ENCODE peak calls at places on chromosomes 3 and 15, in nine cellular contexts. G is AG10803, S is dorsolateral prefrontal cortex, C is left ventricle myocardium inferior, F is GM23338, V is mammary epithelial cell, Q is Panc1, L is MM.1S, A is adipocyte. I is an unnamed sample.
A peak's percentile ranks its signal among the peaks of the same experiment; 100 is the strongest.

GRCh38 chr15:64443747-64444621 is 16.4 kb upstream of the ZNF609 start:
- DNase-seq in C (no peak), Q (peak; percentile 55), V (peak; percentile 87), S (no peak), A (peak; percentile 89), G (peak; percentile 75), F (no peak), L (peak; percentile 13), I (peak; percentile 69)

GRCh38 chr3:13004376-13004775 is 68.9 kb downstream of the IQSEC1 start:
- DNase-seq in L (no peak), S (no peak), G (no peak), A (no peak), C (peak; percentile 15), V (no peak), F (no peak), Q (no peak), I (no peak)

GRCh38 chr15:81303241-81304225 is 20.4 kb downstream of the STARD5 start:
- DNase-seq in A (no peak), F (peak; percentile 63), G (no peak), C (no peak), S (no peak), Q (no peak), V (no peak), L (no peak), I (no peak)

GRCh38 chr3:161349529-161350278 is 21.6 kb downstream of the SPTSSB start:
- DNase-seq in C (no peak), S (no peak), F (peak; percentile 33), Q (no peak), A (peak; percentile 88), G (peak; percentile 89), L (no peak), V (peak; percentile 98), I (peak; percentile 91)

GRCh38 chr3:46127503-46127902 is 80.6 kb downstream of the CCR1 start:
- DNase-seq in A (peak; percentile 86), G (peak; percentile 93), Q (no peak), L (no peak), S (no peak), F (no peak), V (peak; percentile 77), C (no peak), I (peak; percentile 71)

GRCh38 chr15:89112341-89112971 is 24.2 kb downstream of the ABHD2 start:
- DNase-seq in Q (no peak), V (no peak), A (peak; percentile 56), S (no peak), C (peak; percentile 51), G (peak; percentile 25), L (peak; percentile 87), F (no peak), I (no peak)

GRCh38 chr3:121477589-121477988 is 68.2 kb downstream of the POLQ start:
- DNase-seq in G (peak; percentile 96), C (no peak), S (no peak), F (no peak), Q (no peak), L (no peak), V (no peak), A (peak; percentile 69), I (no peak)

GRCh38 chr15:58329781-58330467 is 101.9 kb upstream of the LIPC start:
- DNase-seq in L (no peak), G (no peak), C (no peak), Q (no peak), S (no peak), A (no peak), F (no peak), V (no peak), I (no peak)

GRCh38 chr3:102129774-102130608 is 280.7 kb downstream of the NFKBIZ start:
- DNase-seq in C (peak; percentile 18), A (peak; percentile 58), S (peak; percentile 45), G (peak; percentile 48), F (no peak), Q (peak; percentile 35), V (peak; percentile 93), L (no peak), I (peak; percentile 80)

GRCh38 chr3:63900459-63900858 is 11.7 kb downstream of the SCAANT1 start:
- DNase-seq in Q (no peak), F (no peak), S (no peak), L (no peak), G (no peak), C (no peak), V (no peak), A (no peak), I (no peak)

GRCh38 chr3:31345581-31345980 is 187.1 kb upstream of the STT3B start:
- DNase-seq in L (no peak), A (no peak), G (no peak), C (no peak), F (peak; percentile 64), S (no peak), Q (no peak), V (no peak), I (no peak)

GRCh38 chr15:101391981-101392566 is 97.0 kb upstream of the SNRPA1 start:
- DNase-seq in C (no peak), A (no peak), S (no peak), V (no peak), L (peak; percentile 52), F (no peak), Q (no peak), G (no peak), I (no peak)
- H3K4me3 ChIP-seq in C (no peak overlapping the region), A (no peak overlapping the region), S (no peak overlapping the region), V (no peak overlapping the region), L (no peak overlapping the region), F (no peak overlapping the region), Q (no peak overlapping the region), G (no peak overlapping the region), I (no peak overlapping the region)

GRCh38 chr15:100725121-100726069 is 123.0 kb downstream of the ASB7 start:
- DNase-seq in V (peak; percentile 80), C (no peak), F (no peak), G (peak; percentile 75), L (no peak), S (no peak), A (peak; percentile 61), Q (no peak), I (no peak)

GRCh38 chr15:100722551-100723322 is 120.3 kb downstream of the ASB7 start:
- DNase-seq in S (no peak), L (no peak), F (no peak), Q (no peak), G (no peak), C (no peak), V (no peak), A (no peak), I (no peak)

GRCh38 chr15:100720406-100720967 is 118.1 kb downstream of the ASB7 start:
- DNase-seq in Q (no peak), S (no peak), G (no peak), V (no peak), F (no peak), C (no peak), A (no peak), L (no peak), I (no peak)

GRCh38 chr15:100723323-100723801 is 121.0 kb downstream of the ASB7 start:
- DNase-seq in G (no peak), C (no peak), A (no peak), F (no peak), S (no peak), V (peak; percentile 73), L (no peak), Q (no peak), I (no peak)

GRCh38 chr15:100721758-100722550 is 119.6 kb downstream of the ASB7 start:
- DNase-seq in G (peak; percentile 99), F (no peak), A (peak; percentile 99), L (no peak), S (peak; percentile 55), C (peak; percentile 62), Q (peak; percentile 93), V (peak; percentile 100), I (peak; percentile 100)
- H3K4me3 ChIP-seq in G (peak overlapping the region; percentile 16), F (no peak overlapping the region), A (peak overlapping the region; percentile 60), L (no peak overlapping the region), S (no peak overlapping the region), C (no peak overlapping the region), Q (peak overlapping the region; percentile 21), V (no peak overlapping the region), I (peak overlapping the region; percentile 17)

DNA sequence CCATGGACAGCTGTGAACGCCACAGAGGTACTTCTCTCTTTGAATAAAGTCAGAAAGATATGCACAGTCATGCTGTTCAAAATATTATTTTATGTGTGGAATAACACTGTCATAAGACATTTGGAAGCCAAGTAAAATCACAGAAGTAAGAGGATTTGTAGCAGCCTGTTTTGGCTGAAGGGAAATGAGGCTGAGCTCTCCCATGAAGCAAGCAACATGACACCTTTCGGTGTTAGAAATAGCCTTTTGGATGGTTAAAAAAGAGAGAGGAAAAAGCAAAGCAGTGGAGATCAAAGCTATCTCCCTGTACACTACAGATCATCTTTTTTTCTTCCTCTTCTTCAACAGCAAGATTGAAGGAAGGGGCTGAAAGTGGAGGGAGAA is 755.3 kb downstream of the ROBO1 start:
- DNase-seq in F (no peak), L (no peak), S (no peak), V (no peak), G (no peak), A (no peak), Q (no peak), C (no peak), I (no peak)
- H3K4me3 ChIP-seq in F (no peak overlapping the region), L (no peak overlapping the region), S (peak overlapping the region; percentile 28), V (no peak overlapping the region), G (no peak overlapping the region), A (no peak overlapping the region), Q (no peak overlapping the region), C (no peak overlapping the region), I (no peak overlapping the region)

GRCh38 chr15:49468440-49468839 is 45.4 kb downstream of the FGF7 start:
- DNase-seq in F (no peak), S (no peak), G (peak; percentile 72), Q (peak; percentile 17), C (no peak), L (no peak), V (peak; percentile 10), A (peak; percentile 76), I (no peak)

GRCh38 chr15:49471733-49472132 is 48.7 kb downstream of the FGF7 start:
- DNase-seq in F (no peak), A (no peak), C (no peak), L (peak; percentile 99), V (no peak), G (no peak), Q (no peak), S (no peak), I (no peak)

GRCh38 chr15:49467782-49468181 is 44.7 kb downstream of the FGF7 start:
- DNase-seq in G (peak; percentile 67), F (no peak), L (no peak), Q (no peak), V (no peak), S (no peak), A (peak; percentile 59), C (no peak), I (no peak)

GRCh38 chr15:49472338-49472737 is 49.3 kb downstream of the FGF7 start:
- DNase-seq in A (no peak), F (no peak), G (no peak), V (no peak), C (no peak), Q (no peak), S (no peak), L (no peak), I (no peak)

GRCh38 chr15:49473031-49473430 is 50.0 kb downstream of the FGF7 start:
- DNase-seq in F (no peak), G (no peak), Q (no peak), C (no peak), V (no peak), L (no peak), A (no peak), S (no peak), I (no peak)
- H3K4me3 ChIP-seq in F (no peak overlapping the region), G (no peak overlapping the region), Q (no peak overlapping the region), C (no peak overlapping the region), V (no peak overlapping the region), L (no peak overlapping the region), A (no peak overlapping the region), S (no peak overlapping the region), I (no peak overlapping the region)

GRCh38 chr3:49173792-49174170 is 2.4 kb downstream of the KLHDC8B start:
- DNase-seq in V (no peak), A (no peak), S (no peak), L (no peak), G (no peak), C (peak; percentile 45), F (no peak), Q (no peak), I (no peak)
- H3K4me3 ChIP-seq in V (no peak overlapping the region), A (peak overlapping the region; percentile 92), S (peak overlapping the region; percentile 70), L (no peak overlapping the region), G (no peak overlapping the region), C (peak overlapping the region; percentile 84), F (peak overlapping the region; percentile 32), Q (no peak overlapping the region), I (no peak overlapping the region)

I was measured in epithelial cell of proximal tubule.